ENCODE peak calls at places on chromosomes 11 and 22, in four cellular contexts. V, P, T and S are unnamed samples.

GRCh38 chr11:70440206-70440605 is 41.9 kb downstream of the CTTN start:
- DNase-seq in V (no peak), P (no peak), T (no peak), S (no peak)

GRCh38 chr11:7892059-7892699 is 38.9 kb downstream of the OR10A6 start:
- DNase-seq in V (no peak), P (no peak), T (no peak), S (no peak)

GRCh38 chr11:69178819-69179482 is 23.2 kb downstream of the SMIM38 start:
- DNase-seq in V (no peak), P (no peak), T (no peak), S (no peak)

GRCh38 chr11:78061088-78061920 is 2.4 kb upstream of the THRSP start:
- DNase-seq in V (no peak), P (peak), T (no peak), S (peak)

GRCh38 chr22:32255726-32256125 is 579 bp upstream of the SLC5A4 start:
- DNase-seq in V (no peak), P (no peak), T (no peak), S (no peak)

GRCh38 chr11:112238041-112238440 is 11.8 kb downstream of the PTS start:
- DNase-seq in V (no peak), P (no peak), T (no peak), S (no peak)

GRCh38 chr11:17498058-17498457 is 21.4 kb upstream of the ABCC8 start:
- DNase-seq in V (no peak), P (no peak), T (peak), S (no peak)

GRCh38 chr11:1087961-1088926 is 13.6 kb downstream of the MUC2 start:
- DNase-seq in V (no peak), P (peak), T (no peak), S (no peak)

GRCh38 chr11:126293726-126294125 is 10.1 kb upstream of the DCPS start:
- DNase-seq in V (no peak), P (no peak), T (no peak), S (no peak)

GRCh38 chr11:116384407-116384806 is 388.4 kb downstream of the BUD13 start:
- DNase-seq in V (no peak), P (no peak), T (no peak), S (peak)

GRCh38 chr11:18091731-18092130 is 14.2 kb downstream of the SAAL1 start:
- DNase-seq in V (no peak), P (no peak), T (no peak), S (no peak)

GRCh38 chr22:48320048-48320655 is 1507.5 kb downstream of the BRD1 start:
- DNase-seq in V (no peak), P (no peak), T (no peak), S (no peak)

GRCh38 chr11:57485217-57486007 is 25.1 kb downstream of the RTN4RL2 start:
- DNase-seq in V (no peak), P (no peak), T (no peak), S (no peak)

GRCh38 chr11:104529213-104529612 is 365.3 kb upstream of the PDGFD start:
- DNase-seq in V (no peak), P (no peak), T (no peak), S (no peak)

GRCh38 chr11:19281041-19281440 is 40.3 kb upstream of the E2F8 start:
- DNase-seq in V (peak), P (no peak), T (no peak), S (peak)

GRCh38 chr11:102453286-102453797 is 777 bp upstream of the TMEM123 start:
- DNase-seq in V (no peak), P (no peak), T (no peak), S (peak)

GRCh38 chr11:120028181-120028935 is 109.6 kb downstream of the TRIM29 start:
- DNase-seq in V (no peak), P (no peak), T (peak), S (no peak)

GRCh38 chr11:72864692-72865655 is 50.8 kb downstream of the ATG16L2 start:
- DNase-seq in V (no peak), P (no peak), T (no peak), S (peak)

GRCh38 chr22:47322854-47323253 is 560.4 kb downstream of the TBC1D22A start:
- DNase-seq in V (no peak), P (no peak), T (no peak), S (no peak)

GRCh38 chr22:24054356-24054755 is 43.3 kb downstream of the CABIN1 start:
- DNase-seq in V (no peak), P (no peak), T (no peak), S (no peak)

GRCh38 chr11:86873573-86874083 is 73.3 kb downstream of the PRSS23 start:
- DNase-seq in V (no peak), P (no peak), T (no peak), S (no peak)

GRCh38 chr11:100876826-100877545 is 189.9 kb downstream of the ARHGAP42 start:
- DNase-seq in V (no peak), P (no peak), T (no peak), S (no peak)

GRCh38 chr11:75103380-75104026 is 6.8 kb upstream of the OR2AT4 start:
- DNase-seq in V (peak), P (no peak), T (no peak), S (no peak)

GRCh38 chr11:59216654-59217640 is 4.2 kb upstream of the MPEG1 start:
- DNase-seq in V (peak), P (no peak), T (no peak), S (no peak)

GRCh38 chr11:78851883-78852586 is 277.4 kb upstream of the NARS2 start:
- DNase-seq in V (no peak), P (no peak), T (no peak), S (peak)

GRCh38 chr11:59767212-59767611 is 12.0 kb downstream of the STX3 start:
- DNase-seq in V (no peak), P (no peak), T (no peak), S (no peak)

GRCh38 chr11:120335928-120336640 is at the start of gene ARHGEF12:
- DNase-seq in V (peak), P (peak), T (peak), S (peak)

GRCh38 chr22:46267431-46268279 is at the start of gene TTC38:
- DNase-seq in V (no peak), P (peak), T (peak), S (peak)

GRCh38 chr11:119489087-119489486 is 66.1 kb upstream of the THY1 start:
- DNase-seq in V (no peak), P (no peak), T (peak), S (no peak)

GRCh38 chr11:90220391-90220790 is 2.5 kb downstream of the CHORDC1 start:
- DNase-seq in V (no peak), P (no peak), T (no peak), S (no peak)

GRCh38 chr11:100397401-100397800 is 289.7 kb upstream of the ARHGAP42 start:
- DNase-seq in V (no peak), P (no peak), T (no peak), S (no peak)

GRCh38 chr11:70882716-70883085 is 369.7 kb downstream of the SHANK2 start:
- DNase-seq in V (no peak), P (no peak), T (no peak), S (no peak)

GRCh38 chr11:57251491-57252104 is 14.5 kb upstream of the APLNR start:
- DNase-seq in V (no peak), P (no peak), T (no peak), S (no peak)

GRCh38 chr11:61460986-61461385 is 31.1 kb downstream of the SDHAF2 start:
- DNase-seq in V (no peak), P (no peak), T (no peak), S (no peak)
- TF ChIP-seq EP300 in V (no peak), P (no peak), T (no peak), S (no peak)

GRCh38 chr11:2122222-2122906 is 16.8 kb downstream of the IGF2 start:
- DNase-seq in V (no peak), P (peak), T (peak), S (peak)
- TF ChIP-seq TCF12 in V (no peak), P (no peak), T (no peak), S (no peak)

GRCh38 chr22:20725987-20726558 is 47.8 kb upstream of the SERPIND1 start:
- DNase-seq in V (no peak), P (no peak), T (no peak), S (no peak)

GRCh38 chr22:20724676-20725454 is 49.0 kb upstream of the SERPIND1 start:
- DNase-seq in V (no peak), P (no peak), T (no peak), S (no peak)

GRCh38 chr22:20727118-20728015 is 46.5 kb upstream of the SERPIND1 start:
- DNase-seq in V (no peak), P (no peak), T (no peak), S (no peak)

GRCh38 chr22:20720692-20721408 is 53.1 kb upstream of the SERPIND1 start:
- DNase-seq in V (no peak), P (no peak), T (no peak), S (no peak)

DNA sequence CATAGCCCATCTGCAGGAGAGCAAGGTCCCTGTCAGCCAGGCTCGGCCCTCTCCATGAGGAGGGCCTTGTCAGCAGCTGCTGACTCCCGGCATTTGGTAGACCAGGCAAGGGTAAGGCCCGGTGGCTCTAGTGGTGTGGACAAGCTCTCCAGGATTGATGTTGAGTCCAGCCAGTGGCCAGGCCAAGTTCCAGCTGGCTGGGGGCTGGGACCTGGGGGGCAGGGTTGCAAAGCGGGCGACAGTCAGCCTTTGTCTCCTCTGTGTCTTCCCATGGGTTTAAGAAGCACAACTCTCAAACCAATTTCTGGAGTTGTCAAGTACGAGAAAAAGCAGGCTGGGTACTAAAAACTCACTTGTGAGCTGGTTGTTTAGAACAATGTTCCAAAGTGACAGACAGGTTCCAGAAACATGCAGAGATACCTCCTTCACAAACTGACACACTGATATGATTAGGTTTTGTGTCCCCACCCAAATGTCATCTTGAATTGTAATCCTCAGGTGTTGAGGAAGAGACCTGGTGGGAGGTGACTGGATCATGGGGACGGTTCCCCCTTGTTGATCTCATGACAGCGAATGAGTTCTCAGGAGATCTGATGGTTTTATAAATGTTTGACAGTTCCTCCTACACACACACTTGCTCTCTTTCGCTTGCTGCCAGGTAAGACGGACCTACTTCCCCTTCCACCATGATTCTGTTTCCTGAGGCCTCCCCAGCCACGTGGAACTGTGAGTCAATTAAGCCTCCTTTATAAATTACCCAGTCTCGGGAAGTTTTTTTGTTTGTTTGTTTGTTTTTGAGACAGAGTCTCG is 52.3 kb upstream of the SERPIND1 start:
- DNase-seq in V (no peak), P (no peak), T (no peak), S (no peak)
- TF ChIP-seq USF2 in V (no peak), P (no peak), T (no peak), S (no peak)

GRCh38 chr11:96311120-96311568 is 31.9 kb downstream of the MAML2 start:
- DNase-seq in V (no peak), P (no peak), T (no peak), S (no peak)
- TF ChIP-seq EP300 in V (no peak), P (no peak), T (no peak), S (peak)